ENCODE peak calls at places on chromosomes 16 and 17, in four cellular contexts. One of them, this sample, is unnamed.

GRCh38 chr17:43962479-43962878 is 8.7 kb upstream of the PYY start:
- DNase-seq in heart right ventricle: no peak
- DNase-seq in stomach: no peak
- DNase-seq in suprapubic skin: no peak
- DNase-seq in this sample: no peak

GRCh38 chr17:60641810-60642220 is 35.8 kb upstream of the BCAS3 start:
- DNase-seq in heart right ventricle: no peak
- DNase-seq in stomach: peak; percentile 63
- DNase-seq in suprapubic skin: no peak
- DNase-seq in this sample: peak; percentile 23

GRCh38 chr16:67653131-67654068 is 6.7 kb downstream of the ACD start:
- DNase-seq in heart right ventricle: peak; percentile 18
- DNase-seq in stomach: no peak
- DNase-seq in suprapubic skin: no peak
- DNase-seq in this sample: no peak

GRCh38 chr17:64209983-64210382 is 53.1 kb downstream of the TEX2 start:
- DNase-seq in heart right ventricle: no peak
- DNase-seq in stomach: no peak
- DNase-seq in suprapubic skin: no peak
- DNase-seq in this sample: no peak

GRCh38 chr17:42459983-42460300 is 1.3 kb downstream of the ATP6V0A1 start:
- DNase-seq in heart right ventricle: no peak
- DNase-seq in stomach: no peak
- DNase-seq in suprapubic skin: no peak
- DNase-seq in this sample: peak; percentile 60

GRCh38 chr17:9363440-9364350 is 211.9 kb downstream of the STX8 start:
- DNase-seq in heart right ventricle: no peak
- DNase-seq in stomach: no peak
- DNase-seq in suprapubic skin: no peak
- DNase-seq in this sample: no peak

GRCh38 chr17:28675980-28676379 is 14.0 kb downstream of the SUPT6H start:
- DNase-seq in heart right ventricle: no peak
- DNase-seq in stomach: no peak
- DNase-seq in suprapubic skin: no peak
- DNase-seq in this sample: peak; percentile 2

GRCh38 chr16:87575027-87575804 is 27.1 kb upstream of the JPH3 start:
- DNase-seq in heart right ventricle: no peak
- DNase-seq in stomach: no peak
- DNase-seq in suprapubic skin: no peak
- DNase-seq in this sample: no peak

GRCh38 chr17:7035591-7036368 is at the start of gene SLC16A13:
- DNase-seq in heart right ventricle: peak; percentile 93
- DNase-seq in stomach: peak; percentile 96
- DNase-seq in suprapubic skin: peak; percentile 97
- DNase-seq in this sample: peak; percentile 98

GRCh38 chr16:56769674-56770073 is 39.7 kb downstream of the NUP93 start:
- DNase-seq in heart right ventricle: no peak
- DNase-seq in stomach: peak; percentile 33
- DNase-seq in suprapubic skin: no peak
- DNase-seq in this sample: no peak

GRCh38 chr16:58508671-58509251 is 6.6 kb upstream of the SETD6 start:
- DNase-seq in heart right ventricle: no peak
- DNase-seq in stomach: no peak
- DNase-seq in suprapubic skin: peak; percentile 55
- DNase-seq in this sample: no peak

GRCh38 chr16:4213721-4214120 is 28.2 kb downstream of the SRL start:
- DNase-seq in heart right ventricle: no peak
- DNase-seq in stomach: peak; percentile 33
- DNase-seq in suprapubic skin: no peak
- DNase-seq in this sample: no peak

GRCh38 chr16:2499890-2500633 is 13.7 kb upstream of the ATP6V0C start:
- DNase-seq in heart right ventricle: no peak
- DNase-seq in stomach: no peak
- DNase-seq in suprapubic skin: no peak
- DNase-seq in this sample: no peak

GRCh38 chr17:81097134-81097942 is 62.4 kb downstream of the BAIAP2 start:
- DNase-seq in heart right ventricle: peak; percentile 76
- DNase-seq in stomach: peak; percentile 74
- DNase-seq in suprapubic skin: peak; percentile 93
- DNase-seq in this sample: peak; percentile 20

GRCh38 chr17:72860778-72861177 is 231.7 kb downstream of the SLC39A11 start:
- DNase-seq in heart right ventricle: no peak
- DNase-seq in stomach: no peak
- DNase-seq in suprapubic skin: no peak
- DNase-seq in this sample: no peak

GRCh38 chr16:80744856-80745255 is 59.5 kb downstream of the CDYL2 start:
- DNase-seq in heart right ventricle: no peak
- DNase-seq in stomach: no peak
- DNase-seq in suprapubic skin: no peak
- DNase-seq in this sample: no peak

DNA sequence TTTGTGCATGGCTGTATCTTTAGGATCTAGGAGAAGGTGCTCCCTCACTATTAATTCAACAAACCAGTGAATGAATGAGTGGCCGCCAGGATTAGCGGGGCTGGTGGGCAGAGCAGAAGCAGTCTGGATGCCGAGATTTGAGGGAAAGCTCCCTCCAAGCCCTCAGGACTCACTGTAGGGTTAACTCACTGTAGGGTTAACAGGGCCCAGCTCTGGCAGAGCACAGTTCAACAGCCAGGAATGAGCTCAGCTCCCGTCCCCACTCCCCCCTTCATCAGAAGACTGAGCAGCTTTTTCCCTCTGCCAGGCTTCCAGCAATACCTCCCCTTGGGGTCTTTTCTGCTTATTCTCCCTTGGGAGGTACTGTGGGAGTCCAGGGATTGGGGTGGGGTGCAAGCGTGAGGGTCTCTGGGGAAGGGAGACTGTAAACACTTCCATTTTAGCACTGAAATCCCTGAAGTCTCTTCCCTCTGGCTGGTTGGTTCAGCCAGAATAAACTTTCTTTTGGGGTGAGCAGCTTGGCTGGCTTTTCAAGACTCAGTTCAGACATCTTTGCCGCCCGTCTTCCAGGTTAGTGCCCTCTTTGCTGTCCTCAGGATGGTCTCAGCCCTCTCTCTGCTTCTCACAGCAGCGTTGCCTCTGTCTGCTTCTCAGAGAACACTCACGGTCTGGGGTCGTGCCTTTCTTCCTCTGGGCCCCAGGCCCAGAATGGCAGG is 53.7 kb upstream of the WSB1 start:
- DNase-seq in heart right ventricle: no peak
- DNase-seq in stomach: no peak
- DNase-seq in suprapubic skin: no peak
- DNase-seq in this sample: no peak
- H3K4me1 ChIP-seq in heart right ventricle: peaks cover 32% of the 10 kb centered on the region
- H3K4me1 ChIP-seq in stomach: peaks cover 27% of the 10 kb centered on the region
- H3K4me1 ChIP-seq in suprapubic skin: peaks cover 38% of the 10 kb centered on the region
- H3K4me1 ChIP-seq in this sample: no peaks in the 10 kb centered on the region

GRCh38 chr17:75371981-75372380 is 33.5 kb downstream of the GRB2 start:
- DNase-seq in heart right ventricle: no peak
- DNase-seq in stomach: no peak
- DNase-seq in suprapubic skin: no peak
- DNase-seq in this sample: peak; percentile 16
- H3K4me1 ChIP-seq in heart right ventricle: peaks cover 41% of the 10 kb centered on the region
- H3K4me1 ChIP-seq in stomach: peaks cover 63% of the 10 kb centered on the region
- H3K4me1 ChIP-seq in suprapubic skin: peaks cover 19% of the 10 kb centered on the region
- H3K4me1 ChIP-seq in this sample: peaks cover 53% of the 10 kb centered on the region

GRCh38 chr16:27108051-27108770 is 41.5 kb downstream of the C16orf82 start:
- DNase-seq in heart right ventricle: no peak
- DNase-seq in stomach: no peak
- DNase-seq in suprapubic skin: peak; percentile 69
- DNase-seq in this sample: no peak
- H3K4me1 ChIP-seq in heart right ventricle: peaks cover 8% of the 10 kb centered on the region
- H3K4me1 ChIP-seq in stomach: peaks cover 15% of the 10 kb centered on the region
- H3K4me1 ChIP-seq in suprapubic skin: peaks cover 13% of the 10 kb centered on the region
- H3K4me1 ChIP-seq in this sample: peaks cover 12% of the 10 kb centered on the region

GRCh38 chr16:77962689-77963088 is 59.7 kb upstream of the CLEC3A start:
- DNase-seq in heart right ventricle: no peak
- DNase-seq in stomach: no peak
- DNase-seq in suprapubic skin: no peak
- DNase-seq in this sample: no peak

GRCh38 chr16:77967054-77968035 is 55.0 kb upstream of the CLEC3A start:
- DNase-seq in heart right ventricle: no peak
- DNase-seq in stomach: no peak
- DNase-seq in suprapubic skin: no peak
- DNase-seq in this sample: no peak

GRCh38 chr16:77963185-77964044 is 58.9 kb upstream of the CLEC3A start:
- DNase-seq in heart right ventricle: no peak
- DNase-seq in stomach: no peak
- DNase-seq in suprapubic skin: no peak
- DNase-seq in this sample: peak; percentile 12

GRCh38 chr16:77961811-77962210 is 60.5 kb upstream of the CLEC3A start:
- DNase-seq in heart right ventricle: no peak
- DNase-seq in stomach: no peak
- DNase-seq in suprapubic skin: no peak
- DNase-seq in this sample: no peak

GRCh38 chr16:77965346-77965745 is 57.0 kb upstream of the CLEC3A start:
- DNase-seq in heart right ventricle: peak; percentile 25
- DNase-seq in stomach: no peak
- DNase-seq in suprapubic skin: no peak
- DNase-seq in this sample: no peak
- H3K4me1 ChIP-seq in heart right ventricle: no peaks in the 10 kb centered on the region
- H3K4me1 ChIP-seq in stomach: no peaks in the 10 kb centered on the region
- H3K4me1 ChIP-seq in suprapubic skin: no peaks in the 10 kb centered on the region
- H3K4me1 ChIP-seq in this sample: no peaks in the 10 kb centered on the region

GRCh38 chr16:24995033-24995432 is 20.1 kb downstream of the ARHGAP17 start:
- DNase-seq in heart right ventricle: no peak
- DNase-seq in stomach: no peak
- DNase-seq in suprapubic skin: no peak
- DNase-seq in this sample: no peak
- H3K4me1 ChIP-seq in heart right ventricle: peaks cover 98% of the 10 kb centered on the region
- H3K4me1 ChIP-seq in stomach: peaks cover 94% of the 10 kb centered on the region
- H3K4me1 ChIP-seq in suprapubic skin: peaks cover 58% of the 10 kb centered on the region
- H3K4me1 ChIP-seq in this sample: peaks cover 19% of the 10 kb centered on the region

GRCh38 chr17:70104688-70105087 is 29.7 kb downstream of the KCNJ16 start:
- DNase-seq in heart right ventricle: no peak
- DNase-seq in stomach: no peak
- DNase-seq in suprapubic skin: no peak
- DNase-seq in this sample: no peak
- H3K4me1 ChIP-seq in heart right ventricle: peaks cover 10% of the 10 kb centered on the region
- H3K4me1 ChIP-seq in stomach: no peaks in the 10 kb centered on the region
- H3K4me1 ChIP-seq in suprapubic skin: no peaks in the 10 kb centered on the region
- H3K4me1 ChIP-seq in this sample: no peaks in the 10 kb centered on the region

GRCh38 chr16:23499801-23500200 is 10.5 kb downstream of the GGA2 start:
- DNase-seq in heart right ventricle: no peak
- DNase-seq in stomach: no peak
- DNase-seq in suprapubic skin: no peak
- DNase-seq in this sample: no peak

GRCh38 chr16:23500212-23500865 is 10.0 kb downstream of the GGA2 start:
- DNase-seq in heart right ventricle: no peak
- DNase-seq in stomach: peak; percentile 43
- DNase-seq in suprapubic skin: no peak
- DNase-seq in this sample: no peak

GRCh38 chr16:23498863-23499262 is 11.4 kb downstream of the GGA2 start:
- DNase-seq in heart right ventricle: no peak
- DNase-seq in stomach: no peak
- DNase-seq in suprapubic skin: no peak
- DNase-seq in this sample: no peak

GRCh38 chr16:23496826-23497542 is 13.3 kb downstream of the GGA2 start:
- DNase-seq in heart right ventricle: no peak
- DNase-seq in stomach: no peak
- DNase-seq in suprapubic skin: no peak
- DNase-seq in this sample: peak; percentile 30

GRCh38 chr16:23497543-23497868 is 12.8 kb downstream of the GGA2 start:
- DNase-seq in heart right ventricle: no peak
- DNase-seq in stomach: no peak
- DNase-seq in suprapubic skin: no peak
- DNase-seq in this sample: no peak
- H3K4me1 ChIP-seq in heart right ventricle: peaks cover 29% of the 10 kb centered on the region
- H3K4me1 ChIP-seq in stomach: peaks cover 56% of the 10 kb centered on the region
- H3K4me1 ChIP-seq in suprapubic skin: peaks cover 65% of the 10 kb centered on the region
- H3K4me1 ChIP-seq in this sample: peaks cover 5% of the 10 kb centered on the region

GRCh38 chr17:29742210-29742513 is 119.5 kb upstream of the CORO6 start:
- DNase-seq in heart right ventricle: no peak
- DNase-seq in stomach: no peak
- DNase-seq in suprapubic skin: no peak
- DNase-seq in this sample: no peak

GRCh38 chr17:29740017-29740416 is 117.3 kb upstream of the CORO6 start:
- DNase-seq in heart right ventricle: no peak
- DNase-seq in stomach: no peak
- DNase-seq in suprapubic skin: no peak
- DNase-seq in this sample: no peak

GRCh38 chr17:29747660-29748059 is 124.9 kb upstream of the CORO6 start:
- DNase-seq in heart right ventricle: no peak
- DNase-seq in stomach: no peak
- DNase-seq in suprapubic skin: no peak
- DNase-seq in this sample: no peak

GRCh38 chr17:29746669-29747068 is 124.0 kb upstream of the CORO6 start:
- DNase-seq in heart right ventricle: no peak
- DNase-seq in stomach: no peak
- DNase-seq in suprapubic skin: no peak
- DNase-seq in this sample: no peak

DNA sequence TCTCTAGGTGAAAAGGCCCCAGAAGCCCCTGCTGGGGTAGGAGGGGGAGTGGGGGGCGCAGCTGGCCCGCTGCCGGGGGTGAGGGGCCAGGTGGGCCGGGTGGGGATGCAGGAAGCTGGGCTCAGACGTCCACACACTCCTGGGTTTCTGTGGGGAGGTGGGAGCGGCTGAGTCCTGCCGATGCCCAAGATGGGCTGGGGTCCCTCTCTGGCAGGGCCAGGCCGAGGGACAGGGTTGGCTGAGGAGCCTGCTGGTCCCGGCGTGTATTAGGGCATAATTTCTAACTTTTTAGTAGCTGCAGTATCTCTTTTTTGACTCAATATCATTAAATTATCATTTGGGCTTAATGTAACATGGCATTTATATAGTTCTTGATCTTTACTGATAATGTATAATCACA is 121.4 kb upstream of the CORO6 start:
- DNase-seq in heart right ventricle: no peak
- DNase-seq in stomach: no peak
- DNase-seq in suprapubic skin: no peak
- DNase-seq in this sample: no peak
- H3K4me1 ChIP-seq in heart right ventricle: peaks cover 75% of the 10 kb centered on the region
- H3K4me1 ChIP-seq in stomach: peaks cover 31% of the 10 kb centered on the region
- H3K4me1 ChIP-seq in suprapubic skin: peaks cover 18% of the 10 kb centered on the region
- H3K4me1 ChIP-seq in this sample: peaks cover 33% of the 10 kb centered on the region

GRCh38 chr16:70749006-70749678 is 51.8 kb downstream of the VAC14 start:
- DNase-seq in heart right ventricle: no peak
- DNase-seq in stomach: peak; percentile 65
- DNase-seq in suprapubic skin: no peak
- DNase-seq in this sample: no peak

GRCh38 chr16:70749681-70750601 is 51.0 kb downstream of the VAC14 start:
- DNase-seq in heart right ventricle: no peak
- DNase-seq in stomach: no peak
- DNase-seq in suprapubic skin: no peak
- DNase-seq in this sample: no peak

GRCh38 chr16:70746040-70746707 is 54.8 kb downstream of the VAC14 start:
- DNase-seq in heart right ventricle: no peak
- DNase-seq in stomach: peak; percentile 69
- DNase-seq in suprapubic skin: no peak
- DNase-seq in this sample: no peak

GRCh38 chr16:70746708-70747424 is 54.1 kb downstream of the VAC14 start:
- DNase-seq in heart right ventricle: peak; percentile 43
- DNase-seq in stomach: peak; percentile 85
- DNase-seq in suprapubic skin: no peak
- DNase-seq in this sample: no peak

GRCh38 chr16:70747703-70748631 is 53.0 kb downstream of the VAC14 start:
- DNase-seq in heart right ventricle: no peak
- DNase-seq in stomach: no peak
- DNase-seq in suprapubic skin: no peak
- DNase-seq in this sample: no peak
- H3K4me1 ChIP-seq in heart right ventricle: peaks cover 79% of the 10 kb centered on the region
- H3K4me1 ChIP-seq in stomach: peaks cover 86% of the 10 kb centered on the region
- H3K4me1 ChIP-seq in suprapubic skin: peaks cover 65% of the 10 kb centered on the region
- H3K4me1 ChIP-seq in this sample: peaks cover 8% of the 10 kb centered on the region

This sample was measured in CD4-positive, CD25-positive, alpha-beta regulatory T cell.